ENCODE peak calls at places on chromosomes 5 and 9, in four cellular contexts. One of them, this sample, is unnamed.

GRCh38 chr5:134188092-134188491 is 11.3 kb upstream of the SKP1 start:
- DNase-seq in AG09319: no peak
- DNase-seq in GM20000: no peak
- DNase-seq in GM18507: no peak
- DNase-seq in this sample: no peak

GRCh38 chr5:158979749-158980521 is 119.8 kb downstream of the EBF1 start:
- DNase-seq in AG09319: no peak
- DNase-seq in GM20000: no peak
- DNase-seq in GM18507: no peak
- DNase-seq in this sample: no peak

GRCh38 chr9:96626912-96627311 is 7.3 kb upstream of the CDC14B start:
- DNase-seq in AG09319: no peak
- DNase-seq in GM20000: no peak
- DNase-seq in GM18507: no peak
- DNase-seq in this sample: no peak

GRCh38 chr5:25427233-25427632 is 782.5 kb upstream of the CDH10 start:
- DNase-seq in AG09319: no peak
- DNase-seq in GM20000: no peak
- DNase-seq in GM18507: no peak
- DNase-seq in this sample: no peak

GRCh38 chr5:33105521-33105941 is 335.2 kb upstream of the TARS1 start:
- DNase-seq in AG09319: peak
- DNase-seq in GM20000: no peak
- DNase-seq in GM18507: no peak
- DNase-seq in this sample: peak

GRCh38 chr5:67672633-67673032 is 476.0 kb upstream of the CD180 start:
- DNase-seq in AG09319: no peak
- DNase-seq in GM20000: no peak
- DNase-seq in GM18507: no peak
- DNase-seq in this sample: no peak

GRCh38 chr5:68452286-68452685 is 236.7 kb downstream of the PIK3R1 start:
- DNase-seq in AG09319: no peak
- DNase-seq in GM20000: no peak
- DNase-seq in GM18507: no peak
- DNase-seq in this sample: no peak

GRCh38 chr5:176501333-176501732 is 35.9 kb downstream of the RNF44 start:
- DNase-seq in AG09319: peak
- DNase-seq in GM20000: no peak
- DNase-seq in GM18507: no peak
- DNase-seq in this sample: peak

GRCh38 chr5:112142769-112143270 is 276.3 kb downstream of the EPB41L4A start:
- DNase-seq in AG09319: no peak
- DNase-seq in GM20000: no peak
- DNase-seq in GM18507: no peak
- DNase-seq in this sample: peak

GRCh38 chr5:53478411-53479044 is 1.9 kb upstream of the FST start:
- DNase-seq in AG09319: no peak
- DNase-seq in GM20000: peak
- DNase-seq in GM18507: no peak
- DNase-seq in this sample: no peak

GRCh38 chr5:36728697-36729543 is 122.5 kb downstream of the SLC1A3 start:
- DNase-seq in AG09319: no peak
- DNase-seq in GM20000: peak
- DNase-seq in GM18507: peak
- DNase-seq in this sample: peak

GRCh38 chr5:77486344-77486962 is 5.7 kb downstream of the WDR41 start:
- DNase-seq in AG09319: no peak
- DNase-seq in GM20000: no peak
- DNase-seq in GM18507: no peak
- DNase-seq in this sample: no peak

GRCh38 chr9:102631559-102631958 is 363.6 kb upstream of the CYLC2 start:
- DNase-seq in AG09319: no peak
- DNase-seq in GM20000: no peak
- DNase-seq in GM18507: no peak
- DNase-seq in this sample: no peak

GRCh38 chr9:20209421-20210340 is 412.6 kb downstream of the MLLT3 start:
- DNase-seq in AG09319: no peak
- DNase-seq in GM20000: no peak
- DNase-seq in GM18507: no peak
- DNase-seq in this sample: no peak

GRCh38 chr5:74975582-74975981 is 76.8 kb downstream of the GCNT4 start:
- DNase-seq in AG09319: no peak
- DNase-seq in GM20000: no peak
- DNase-seq in GM18507: no peak
- DNase-seq in this sample: no peak

GRCh38 chr9:78296208-78296892 is 575 bp upstream of the PSAT1 start:
- DNase-seq in AG09319: no peak
- DNase-seq in GM20000: peak
- DNase-seq in GM18507: no peak
- DNase-seq in this sample: peak

GRCh38 chr9:111098661-111099060 is 60.4 kb upstream of the LPAR1 start:
- DNase-seq in AG09319: no peak
- DNase-seq in GM20000: no peak
- DNase-seq in GM18507: no peak
- DNase-seq in this sample: no peak

GRCh38 chr5:169218176-169218575 is 82.8 kb downstream of the SLIT3 start:
- DNase-seq in AG09319: no peak
- DNase-seq in GM20000: no peak
- DNase-seq in GM18507: no peak
- DNase-seq in this sample: no peak

GRCh38 chr9:101530076-101530711 is 3.5 kb upstream of the RNF20 start:
- DNase-seq in AG09319: peak
- DNase-seq in GM20000: peak
- DNase-seq in GM18507: peak
- DNase-seq in this sample: peak

GRCh38 chr5:39093351-39093749 is 19.2 kb upstream of the RICTOR start:
- DNase-seq in AG09319: no peak
- DNase-seq in GM20000: no peak
- DNase-seq in GM18507: no peak
- DNase-seq in this sample: no peak

GRCh38 chr5:169091396-169091980 is 209.5 kb downstream of the SLIT3 start:
- DNase-seq in AG09319: no peak
- DNase-seq in GM20000: no peak
- DNase-seq in GM18507: no peak
- DNase-seq in this sample: no peak

GRCh38 chr9:19804431-19804830 is 15.6 kb upstream of the SLC24A2 start:
- DNase-seq in AG09319: no peak
- DNase-seq in GM20000: no peak
- DNase-seq in GM18507: no peak
- DNase-seq in this sample: no peak

GRCh38 chr9:125506045-125506444 is 201.0 kb downstream of the MAPKAP1 start:
- DNase-seq in AG09319: no peak
- DNase-seq in GM20000: no peak
- DNase-seq in GM18507: no peak
- DNase-seq in this sample: no peak

GRCh38 chr9:21452681-21453080 is 12.4 kb downstream of the IFNA1 start:
- DNase-seq in AG09319: no peak
- DNase-seq in GM20000: no peak
- DNase-seq in GM18507: no peak
- DNase-seq in this sample: no peak

GRCh38 chr9:112308576-112308975 is 24.8 kb downstream of the PTBP3 start:
- DNase-seq in AG09319: no peak
- DNase-seq in GM20000: no peak
- DNase-seq in GM18507: no peak
- DNase-seq in this sample: no peak

GRCh38 chr5:82257247-82257646 is 20.9 kb downstream of the RPS23 start:
- DNase-seq in AG09319: no peak
- DNase-seq in GM20000: no peak
- DNase-seq in GM18507: no peak
- DNase-seq in this sample: no peak

GRCh38 chr5:152505442-152506042 is 100.5 kb upstream of the NMUR2 start:
- DNase-seq in AG09319: no peak
- DNase-seq in GM20000: peak
- DNase-seq in GM18507: no peak
- DNase-seq in this sample: peak

GRCh38 chr9:74562611-74563010 is 65.5 kb downstream of the RORB start:
- DNase-seq in AG09319: no peak
- DNase-seq in GM20000: no peak
- DNase-seq in GM18507: no peak
- DNase-seq in this sample: no peak

GRCh38 chr9:33813712-33814641 is 3.0 kb upstream of the UBE2R2 start:
- DNase-seq in AG09319: no peak
- DNase-seq in GM20000: peak
- DNase-seq in GM18507: no peak
- DNase-seq in this sample: peak

GRCh38 chr9:127903557-127904475 is 4.4 kb upstream of the ST6GALNAC6 start:
- DNase-seq in AG09319: no peak
- DNase-seq in GM20000: peak
- DNase-seq in GM18507: no peak
- DNase-seq in this sample: no peak

This sample was measured in GM04504.